ENCODE peak calls at places on chromosomes 7 and 10, in ten cellular contexts. One of them, this sample, is unnamed.

GRCh38 chr10:129814681-129815646 is 149.1 kb downstream of the EBF3 start:
- DNase-seq in PC-3: peak; percentile 4
- DNase-seq in tibial artery: no peak
- DNase-seq in coronary artery: no peak
- DNase-seq in AG04450: no peak
- DNase-seq in cardiac muscle cell: no peak
- DNase-seq in right atrium auricular region: peak; percentile 47
- DNase-seq in heart left ventricle: no peak
- DNase-seq in A673: no peak
- DNase-seq in bronchial epithelial cell: no peak
- DNase-seq in this sample: no peak

GRCh38 chr10:67033878-67034277 is 108.0 kb downstream of the LRRTM3 start:
- DNase-seq in bronchial epithelial cell: no peak
- DNase-seq in A673: no peak
- DNase-seq in right atrium auricular region: no peak
- DNase-seq in AG04450: no peak
- DNase-seq in tibial artery: no peak
- DNase-seq in coronary artery: no peak
- DNase-seq in PC-3: no peak
- DNase-seq in cardiac muscle cell: no peak
- DNase-seq in heart left ventricle: no peak
- DNase-seq in this sample: no peak

GRCh38 chr7:30852360-30852709 is 59.3 kb upstream of the AQP1 start:
- DNase-seq in bronchial epithelial cell: no peak
- DNase-seq in AG04450: no peak
- DNase-seq in coronary artery: no peak
- DNase-seq in PC-3: no peak
- DNase-seq in tibial artery: no peak
- DNase-seq in heart left ventricle: no peak
- DNase-seq in A673: no peak
- DNase-seq in cardiac muscle cell: no peak
- DNase-seq in right atrium auricular region: no peak
- DNase-seq in this sample: no peak

GRCh38 chr7:21923663-21924062 is 22.0 kb downstream of the CDCA7L start:
- DNase-seq in tibial artery: no peak
- DNase-seq in PC-3: peak; percentile 35
- DNase-seq in coronary artery: no peak
- DNase-seq in heart left ventricle: no peak
- DNase-seq in bronchial epithelial cell: no peak
- DNase-seq in AG04450: no peak
- DNase-seq in A673: peak; percentile 67
- DNase-seq in right atrium auricular region: no peak
- DNase-seq in cardiac muscle cell: peak; percentile 55
- DNase-seq in this sample: no peak

GRCh38 chr7:108001759-108002725 is 919 bp downstream of the LAMB1 start:
- DNase-seq in heart left ventricle: no peak
- DNase-seq in tibial artery: no peak
- DNase-seq in cardiac muscle cell: no peak
- DNase-seq in AG04450: no peak
- DNase-seq in bronchial epithelial cell: peak; percentile 13
- DNase-seq in A673: peak; percentile 78
- DNase-seq in coronary artery: no peak
- DNase-seq in right atrium auricular region: no peak
- DNase-seq in PC-3: no peak
- DNase-seq in this sample: no peak

GRCh38 chr10:35933940-35934636 is 292.0 kb upstream of the FZD8 start:
- DNase-seq in heart left ventricle: no peak
- DNase-seq in PC-3: no peak
- DNase-seq in coronary artery: no peak
- DNase-seq in tibial artery: no peak
- DNase-seq in A673: no peak
- DNase-seq in right atrium auricular region: no peak
- DNase-seq in cardiac muscle cell: no peak
- DNase-seq in bronchial epithelial cell: no peak
- DNase-seq in AG04450: no peak
- DNase-seq in this sample: no peak

GRCh38 chr10:35711615-35712411 is 69.7 kb upstream of the FZD8 start:
- DNase-seq in bronchial epithelial cell: no peak
- DNase-seq in coronary artery: no peak
- DNase-seq in cardiac muscle cell: no peak
- DNase-seq in right atrium auricular region: no peak
- DNase-seq in PC-3: no peak
- DNase-seq in A673: no peak
- DNase-seq in tibial artery: no peak
- DNase-seq in AG04450: no peak
- DNase-seq in heart left ventricle: no peak
- DNase-seq in this sample: no peak

GRCh38 chr7:149266451-149266850 is 4.5 kb downstream of the ZNF783 start:
- DNase-seq in tibial artery: no peak
- DNase-seq in A673: no peak
- DNase-seq in cardiac muscle cell: no peak
- DNase-seq in right atrium auricular region: no peak
- DNase-seq in PC-3: no peak
- DNase-seq in heart left ventricle: no peak
- DNase-seq in AG04450: no peak
- DNase-seq in coronary artery: no peak
- DNase-seq in bronchial epithelial cell: no peak
- DNase-seq in this sample: no peak

GRCh38 chr7:74289660-74290589 is 718 bp downstream of the CLIP2 start:
- DNase-seq in right atrium auricular region: no peak
- DNase-seq in coronary artery: no peak
- DNase-seq in AG04450: no peak
- DNase-seq in tibial artery: peak; percentile 59
- DNase-seq in heart left ventricle: no peak
- DNase-seq in A673: no peak
- DNase-seq in PC-3: peak; percentile 21
- DNase-seq in bronchial epithelial cell: no peak
- DNase-seq in cardiac muscle cell: no peak
- DNase-seq in this sample: no peak

GRCh38 chr7:130649004-130649790 is 19.4 kb downstream of the COPG2 start:
- DNase-seq in coronary artery: no peak
- DNase-seq in tibial artery: no peak
- DNase-seq in A673: no peak
- DNase-seq in AG04450: no peak
- DNase-seq in bronchial epithelial cell: no peak
- DNase-seq in right atrium auricular region: no peak
- DNase-seq in cardiac muscle cell: peak; percentile 44
- DNase-seq in PC-3: no peak
- DNase-seq in heart left ventricle: no peak
- DNase-seq in this sample: no peak

GRCh38 chr10:37826806-37827205 is 30.6 kb downstream of the ZNF248 start:
- DNase-seq in right atrium auricular region: no peak
- DNase-seq in coronary artery: no peak
- DNase-seq in PC-3: no peak
- DNase-seq in heart left ventricle: no peak
- DNase-seq in AG04450: no peak
- DNase-seq in cardiac muscle cell: no peak
- DNase-seq in tibial artery: no peak
- DNase-seq in bronchial epithelial cell: no peak
- DNase-seq in A673: no peak
- DNase-seq in this sample: no peak

GRCh38 chr10:37831495-37832333 is 25.7 kb downstream of the ZNF248 start:
- DNase-seq in heart left ventricle: no peak
- DNase-seq in cardiac muscle cell: no peak
- DNase-seq in PC-3: peak; percentile 28
- DNase-seq in A673: no peak
- DNase-seq in coronary artery: no peak
- DNase-seq in bronchial epithelial cell: no peak
- DNase-seq in AG04450: no peak
- DNase-seq in tibial artery: no peak
- DNase-seq in right atrium auricular region: no peak
- DNase-seq in this sample: no peak
- H3K4me3 ChIP-seq in heart left ventricle: no peak overlapping the region
- H3K4me3 ChIP-seq in cardiac muscle cell: no peak overlapping the region
- H3K4me3 ChIP-seq in PC-3: peak overlapping the region; percentile 8
- H3K4me3 ChIP-seq in A673: no peak overlapping the region
- H3K4me3 ChIP-seq in coronary artery: peak overlapping the region; percentile 17
- H3K4me3 ChIP-seq in bronchial epithelial cell: no peak overlapping the region
- H3K4me3 ChIP-seq in AG04450: no peak overlapping the region
- H3K4me3 ChIP-seq in tibial artery: no peak overlapping the region
- H3K4me3 ChIP-seq in right atrium auricular region: no peak overlapping the region
- H3K4me3 ChIP-seq in this sample: no peak overlapping the region

DNA sequence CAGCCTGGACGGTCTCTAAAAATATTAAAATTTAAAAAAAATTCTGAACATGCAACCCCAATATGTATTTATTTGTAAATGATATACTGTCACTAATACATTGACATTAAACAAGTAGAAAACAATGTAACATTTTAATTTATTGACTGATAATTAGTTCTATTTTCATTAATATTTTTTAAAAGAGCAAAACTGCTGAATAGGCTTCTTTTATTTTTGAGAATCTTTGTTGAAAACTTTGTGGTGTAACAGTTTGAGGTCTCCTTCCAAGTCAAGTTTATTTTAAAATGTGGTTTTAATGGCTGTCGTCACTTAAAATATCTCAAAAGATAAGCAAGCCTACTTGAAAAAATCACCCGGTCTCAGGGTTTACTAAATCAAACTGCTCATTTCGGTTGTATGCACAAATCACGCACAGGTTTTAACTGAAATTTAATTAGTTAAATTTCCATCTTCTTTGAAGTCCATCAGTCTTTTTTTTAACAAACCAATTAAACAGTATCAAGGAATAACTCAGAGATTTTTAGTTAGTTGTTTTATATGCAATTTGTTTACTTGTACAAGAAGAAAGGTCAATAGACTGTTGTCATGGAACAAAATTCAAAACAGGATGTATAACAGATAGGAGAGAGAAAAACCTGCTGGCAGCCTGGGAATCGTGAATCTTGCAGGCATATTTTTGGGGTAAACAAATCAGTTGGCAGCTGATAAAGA is 9.8 kb upstream of the EDRF1 start:
- DNase-seq in heart left ventricle: no peak
- DNase-seq in cardiac muscle cell: peak; percentile 37
- DNase-seq in PC-3: no peak
- DNase-seq in AG04450: no peak
- DNase-seq in coronary artery: no peak
- DNase-seq in tibial artery: no peak
- DNase-seq in right atrium auricular region: no peak
- DNase-seq in A673: no peak
- DNase-seq in bronchial epithelial cell: no peak
- DNase-seq in this sample: no peak
- TF ChIP-seq CTCF in heart left ventricle: no peak
- TF ChIP-seq CTCF in cardiac muscle cell: no peak
- TF ChIP-seq CTCF in PC-3: no peak
- TF ChIP-seq CTCF in AG04450: no peak
- TF ChIP-seq CTCF in coronary artery: no peak
- TF ChIP-seq CTCF in tibial artery: no peak
- TF ChIP-seq CTCF in right atrium auricular region: no peak
- TF ChIP-seq CTCF in A673: no peak
- TF ChIP-seq CTCF in bronchial epithelial cell: no peak
- TF ChIP-seq CTCF in this sample: no peak

GRCh38 chr10:49114718-49115014 is 656 bp downstream of the VSTM4 start:
- DNase-seq in bronchial epithelial cell: no peak
- DNase-seq in heart left ventricle: no peak
- DNase-seq in cardiac muscle cell: no peak
- DNase-seq in coronary artery: no peak
- DNase-seq in right atrium auricular region: no peak
- DNase-seq in PC-3: no peak
- DNase-seq in AG04450: no peak
- DNase-seq in tibial artery: no peak
- DNase-seq in A673: no peak
- DNase-seq in this sample: no peak

GRCh38 chr10:49115796-49116508 is 630 bp upstream of the VSTM4 start:
- DNase-seq in PC-3: no peak
- DNase-seq in A673: no peak
- DNase-seq in right atrium auricular region: peak; percentile 55
- DNase-seq in coronary artery: peak; percentile 71
- DNase-seq in cardiac muscle cell: no peak
- DNase-seq in tibial artery: no peak
- DNase-seq in AG04450: no peak
- DNase-seq in heart left ventricle: no peak
- DNase-seq in bronchial epithelial cell: no peak
- DNase-seq in this sample: no peak

GRCh38 chr10:49116509-49117365 is 1.4 kb upstream of the VSTM4 start:
- DNase-seq in bronchial epithelial cell: no peak
- DNase-seq in coronary artery: peak; percentile 71
- DNase-seq in cardiac muscle cell: no peak
- DNase-seq in AG04450: no peak
- DNase-seq in heart left ventricle: no peak
- DNase-seq in tibial artery: no peak
- DNase-seq in right atrium auricular region: peak; percentile 54
- DNase-seq in A673: no peak
- DNase-seq in PC-3: no peak
- DNase-seq in this sample: no peak

GRCh38 chr10:49113741-49114141 is 1.6 kb downstream of the VSTM4 start:
- DNase-seq in A673: no peak
- DNase-seq in right atrium auricular region: peak; percentile 57
- DNase-seq in coronary artery: peak; percentile 68
- DNase-seq in AG04450: no peak
- DNase-seq in PC-3: no peak
- DNase-seq in tibial artery: no peak
- DNase-seq in bronchial epithelial cell: no peak
- DNase-seq in cardiac muscle cell: no peak
- DNase-seq in heart left ventricle: no peak
- DNase-seq in this sample: no peak

GRCh38 chr10:49115015-49115795 is at the start of gene VSTM4:
- DNase-seq in right atrium auricular region: peak; percentile 61
- DNase-seq in cardiac muscle cell: peak; percentile 61
- DNase-seq in heart left ventricle: peak; percentile 50
- DNase-seq in AG04450: peak; percentile 15
- DNase-seq in tibial artery: no peak
- DNase-seq in bronchial epithelial cell: no peak
- DNase-seq in coronary artery: peak; percentile 79
- DNase-seq in A673: peak; percentile 10
- DNase-seq in PC-3: no peak
- DNase-seq in this sample: peak; percentile 33
- H3K4me3 ChIP-seq in right atrium auricular region: peak within 1 kb of the TSS; percentile 55
- H3K4me3 ChIP-seq in cardiac muscle cell: peak within 1 kb of the TSS; percentile 54
- H3K4me3 ChIP-seq in heart left ventricle: peak within 1 kb of the TSS; percentile 37
- H3K4me3 ChIP-seq in AG04450: peak within 1 kb of the TSS; percentile 70
- H3K4me3 ChIP-seq in tibial artery: peak within 1 kb of the TSS; percentile 68
- H3K4me3 ChIP-seq in bronchial epithelial cell: no peak within 1 kb of the TSS
- H3K4me3 ChIP-seq in coronary artery: peak within 1 kb of the TSS; percentile 93
- H3K4me3 ChIP-seq in A673: peak within 1 kb of the TSS; percentile 19
- H3K4me3 ChIP-seq in PC-3: no peak within 1 kb of the TSS
- H3K4me3 ChIP-seq in this sample: peak within 1 kb of the TSS; percentile 55

DNA sequence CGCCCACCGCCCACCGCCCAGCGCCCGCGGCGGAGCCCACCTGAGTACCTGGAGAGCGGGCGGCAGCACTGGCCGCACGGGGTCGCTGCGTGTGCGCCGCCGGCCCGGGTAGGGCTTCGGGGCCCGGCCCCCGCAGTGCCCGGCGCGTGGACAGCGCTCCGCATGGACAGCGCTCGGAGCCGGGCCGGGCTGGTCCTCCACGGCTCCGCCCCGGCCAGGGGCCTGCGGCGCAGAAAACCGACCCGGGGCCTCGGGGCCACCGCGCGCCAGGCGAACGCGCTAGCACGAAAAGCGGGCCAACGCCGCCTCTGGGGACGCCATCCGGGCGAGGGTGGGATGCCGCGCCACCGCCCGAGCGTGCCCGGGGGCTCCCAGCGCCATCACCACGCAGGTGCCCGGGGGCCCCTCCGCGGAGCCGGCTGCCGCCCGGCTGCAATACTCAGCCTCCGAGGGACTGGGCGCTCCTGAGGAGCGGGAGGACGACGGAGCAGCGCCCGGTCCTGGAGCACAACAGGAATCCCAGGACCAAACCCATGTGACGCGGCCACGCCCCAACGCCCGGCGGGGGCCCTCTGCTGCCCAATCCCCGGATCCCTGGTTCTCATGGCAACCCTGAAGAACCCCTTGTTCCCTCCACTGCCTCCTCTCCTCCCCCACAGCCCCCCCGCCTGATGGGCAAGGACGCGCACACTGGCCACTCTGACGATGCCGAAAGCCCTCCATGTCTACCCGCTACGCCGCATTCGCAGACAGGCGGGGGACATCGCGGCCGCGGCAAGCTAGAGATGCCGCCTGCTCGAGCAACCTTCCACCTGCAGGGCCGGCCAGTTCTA is at the start of gene GRB10:
- DNase-seq in A673: no peak
- DNase-seq in heart left ventricle: peak; percentile 50
- DNase-seq in PC-3: peak; percentile 56
- DNase-seq in bronchial epithelial cell: no peak
- DNase-seq in right atrium auricular region: no peak
- DNase-seq in coronary artery: no peak
- DNase-seq in tibial artery: no peak
- DNase-seq in AG04450: no peak
- DNase-seq in cardiac muscle cell: peak; percentile 35
- DNase-seq in this sample: no peak
- TF ChIP-seq CTCF in A673: no peak
- TF ChIP-seq CTCF in heart left ventricle: no peak
- TF ChIP-seq CTCF in PC-3: peak; percentile 26
- TF ChIP-seq CTCF in bronchial epithelial cell: peak; percentile 18
- TF ChIP-seq CTCF in right atrium auricular region: peak; percentile 37
- TF ChIP-seq CTCF in coronary artery: no peak
- TF ChIP-seq CTCF in tibial artery: no peak
- TF ChIP-seq CTCF in AG04450: peak; percentile 33
- TF ChIP-seq CTCF in cardiac muscle cell: no peak
- TF ChIP-seq CTCF in this sample: peak; percentile 9

This sample was measured in astrocyte of the cerebellum.